ENCODE peak calls at places on chromosomes 1 and 21, in eight cellular contexts. A is PC-3; R is cardiac muscle cell; Y is heart left ventricle; N is tibial nerve; I is mucosa of descending colon; G is CD8-positive, alpha-beta T cell; E is Caco-2. K is an unnamed sample.

GRCh38 chr1:154747841-154748766 is 122.0 kb downstream of the KCNN3 start:
- DNase-seq in A (no peak), R (peak; percentile 48), Y (peak; percentile 62), N (no peak), I (peak; percentile 51), G (peak; percentile 74), E (no peak), K (no peak)

GRCh38 chr1:183214021-183214970 is 28.2 kb downstream of the LAMC2 start:
- DNase-seq in A (no peak), R (no peak), Y (no peak), N (no peak), I (no peak), G (no peak), E (no peak), K (peak; percentile 35)

GRCh38 chr1:92419642-92420041 is 67.1 kb downstream of the GFI1 start:
- DNase-seq in A (no peak), R (no peak), Y (no peak), N (no peak), I (no peak), G (no peak), E (no peak), K (no peak)

GRCh38 chr1:117815926-117816325 is 113.5 kb downstream of the GDAP2 start:
- DNase-seq in A (peak; percentile 32), R (no peak), Y (no peak), N (no peak), I (no peak), G (no peak), E (no peak), K (no peak)

GRCh38 chr1:179706339-179706941 is 36.7 kb upstream of the FAM163A start:
- DNase-seq in A (peak; percentile 54), R (peak; percentile 86), Y (peak; percentile 37), N (peak; percentile 42), I (peak; percentile 27), G (peak; percentile 61), E (peak; percentile 69), K (peak; percentile 65)

GRCh38 chr1:81921344-81921743 is 120.6 kb downstream of the ADGRL2 start:
- DNase-seq in A (no peak), R (no peak), Y (no peak), N (no peak), I (no peak), G (no peak), E (no peak), K (no peak)

GRCh38 chr1:104136621-104137020 is 386.9 kb downstream of the AMY1C start:
- DNase-seq in A (no peak), R (no peak), Y (no peak), N (no peak), I (no peak), G (no peak), E (no peak), K (no peak)

GRCh38 chr21:41141031-41141457 is 26.9 kb upstream of the BACE2 start:
- DNase-seq in A (peak; percentile 77), R (peak; percentile 18), Y (no peak), N (no peak), I (no peak), G (no peak), E (no peak), K (peak; percentile 21)

GRCh38 chr1:30523055-30524020 is 200.0 kb downstream of the MATN1 start:
- DNase-seq in A (peak; percentile 66), R (peak; percentile 43), Y (peak; percentile 84), N (no peak), I (no peak), G (peak; percentile 34), E (no peak), K (no peak)

GRCh38 chr1:183733610-183734219 is 71.2 kb upstream of the RGL1 start:
- DNase-seq in A (no peak), R (peak; percentile 58), Y (no peak), N (no peak), I (no peak), G (no peak), E (no peak), K (no peak)

GRCh38 chr1:26364956-26365355 is 7.6 kb downstream of the ZNF683 start:
- DNase-seq in A (no peak), R (no peak), Y (no peak), N (no peak), I (no peak), G (no peak), E (no peak), K (peak; percentile 84)

GRCh38 chr1:159229896-159230295 is 25.2 kb downstream of the ACKR1 start:
- DNase-seq in A (peak; percentile 95), R (no peak), Y (no peak), N (no peak), I (no peak), G (no peak), E (peak; percentile 17), K (no peak)

GRCh38 chr1:209473023-209473422 is 110.5 kb upstream of the CAMK1G start:
- DNase-seq in A (no peak), R (no peak), Y (no peak), N (no peak), I (no peak), G (no peak), E (no peak), K (no peak)

GRCh38 chr1:55720243-55720642 is 505.1 kb upstream of the USP24 start:
- DNase-seq in A (no peak), R (no peak), Y (peak; percentile 51), N (no peak), I (peak; percentile 60), G (no peak), E (no peak), K (peak; percentile 20)

GRCh38 chr1:219296430-219296850 is 122.8 kb downstream of the LYPLAL1 start:
- DNase-seq in A (peak; percentile 55), R (no peak), Y (no peak), N (no peak), I (no peak), G (no peak), E (no peak), K (no peak)

GRCh38 chr1:65174585-65174984 is 26.6 kb downstream of the AK4 start:
- DNase-seq in A (peak; percentile 95), R (peak; percentile 99), Y (peak; percentile 67), N (peak; percentile 87), I (no peak), G (no peak), E (no peak), K (peak; percentile 48)

GRCh38 chr1:212688338-212689047 is 11.1 kb downstream of the BATF3 start:
- DNase-seq in A (no peak), R (peak; percentile 88), Y (no peak), N (no peak), I (no peak), G (no peak), E (no peak), K (no peak)

GRCh38 chr1:188129856-188130838 is 1301.4 kb downstream of the PLA2G4A start:
- DNase-seq in A (no peak), R (no peak), Y (no peak), N (no peak), I (no peak), G (no peak), E (no peak), K (no peak)

GRCh38 chr1:201563941-201564340 is 25.0 kb downstream of the NAV1 start:
- DNase-seq in A (no peak), R (no peak), Y (no peak), N (no peak), I (no peak), G (no peak), E (no peak), K (no peak)
- H3K4me1 ChIP-seq in A (peaks cover 3% of the 10 kb centered on the region), R (no peaks in the 10 kb centered on the region), Y (peaks cover 78% of the 10 kb centered on the region), N (peaks cover 89% of the 10 kb centered on the region), I (peaks cover 4% of the 10 kb centered on the region), G (no peaks in the 10 kb centered on the region), E (no peaks in the 10 kb centered on the region), K (peaks cover 34% of the 10 kb centered on the region)

GRCh38 chr21:26170471-26171309 is at the start of gene APP:
- DNase-seq in A (peak; percentile 83), R (peak; percentile 84), Y (peak; percentile 84), N (peak; percentile 79), I (peak; percentile 95), G (peak; percentile 93), E (peak; percentile 92), K (peak; percentile 87)
- TF ChIP-seq CTCF in A (peak; percentile 86), R (peak; percentile 66), Y (peak; percentile 100), N (peak; percentile 99), I (peak; percentile 99), G (peak; percentile 89), E (peak; percentile 84), K (peak; percentile 99)

GRCh38 chr1:208237241-208237640 is 6.9 kb downstream of the PLXNA2 start:
- DNase-seq in A (no peak), R (peak; percentile 36), Y (no peak), N (no peak), I (no peak), G (no peak), E (no peak), K (no peak)
- H3K4me1 ChIP-seq in A (peaks cover 20% of the 10 kb centered on the region), R (peaks cover 89% of the 10 kb centered on the region), Y (peaks cover 98% of the 10 kb centered on the region), N (peaks cover 74% of the 10 kb centered on the region), I (peaks cover 74% of the 10 kb centered on the region), G (peaks cover 17% of the 10 kb centered on the region), E (peaks cover 34% of the 10 kb centered on the region), K (peaks cover 80% of the 10 kb centered on the region)

DNA sequence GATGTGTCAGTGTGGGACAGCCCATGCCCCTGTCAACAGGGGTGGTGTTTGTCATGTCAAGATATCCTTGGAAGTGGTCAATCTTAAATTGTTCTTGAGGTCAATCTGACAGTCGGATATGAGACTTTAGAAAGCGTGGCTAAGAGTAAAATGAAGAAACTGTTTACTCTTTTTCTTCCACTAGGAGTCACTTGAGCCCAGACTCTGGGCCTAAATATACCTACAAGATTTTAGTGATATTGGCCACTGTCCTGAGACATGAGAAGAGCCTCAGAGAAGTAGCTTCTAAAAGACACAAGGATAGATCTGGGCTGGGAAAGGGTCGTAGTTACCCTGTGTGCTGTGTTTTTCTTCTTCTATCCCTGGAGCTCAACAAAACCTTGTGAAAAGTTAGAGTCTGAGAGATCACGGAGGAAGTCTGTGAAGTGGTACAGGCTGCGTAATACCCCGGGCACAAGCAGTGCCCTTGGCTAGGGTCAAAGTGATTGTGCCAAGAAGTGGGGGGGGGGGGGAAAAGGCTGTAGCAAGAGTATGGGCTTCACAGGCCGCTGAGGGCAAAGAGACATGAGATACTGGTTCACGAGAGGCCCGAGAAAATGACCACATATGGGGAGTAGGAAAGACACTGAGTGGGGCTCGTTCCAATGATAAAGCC is 355.2 kb upstream of the GREM2 start:
- DNase-seq in A (peak; percentile 84), R (no peak), Y (no peak), N (no peak), I (no peak), G (no peak), E (peak; percentile 18), K (no peak)
- TF ChIP-seq CTCF in A (peak; percentile 91), R (no peak), Y (no peak), N (peak; percentile 9), I (no peak), G (no peak), E (peak; percentile 40), K (no peak)